ENCODE peak calls at places on chromosomes 6 and 20, in five cellular contexts. N is breast epithelium, T is stomach, P is RWPE2, B is psoas muscle. I is an unnamed sample.

GRCh38 chr6:167093406-167093921 is 29.4 kb upstream of the CCR6 start:
- DNase-seq in P (no peak), B (no peak), T (no peak), N (no peak), I (no peak)

GRCh38 chr6:123527406-123527805 is 109.3 kb downstream of the TRDN start:
- DNase-seq in N (no peak), B (no peak), T (no peak), P (no peak), I (no peak)

GRCh38 chr20:24468401-24469115 is 871 bp upstream of the SYNDIG1 start:
- DNase-seq in B (no peak), N (no peak), T (no peak), P (no peak), I (no peak)

GRCh38 chr6:29232725-29233124 is 62.0 kb downstream of the OR2J2 start:
- DNase-seq in P (no peak), T (no peak), N (no peak), B (no peak), I (no peak)

GRCh38 chr6:8821921-8822512 is 386.7 kb upstream of the SLC35B3 start:
- DNase-seq in N (no peak), T (no peak), P (no peak), B (no peak), I (no peak)

GRCh38 chr20:2578430-2579192 is 42.2 kb downstream of the TMC2 start:
- DNase-seq in B (no peak), T (peak; percentile 33), P (no peak), N (no peak), I (no peak)

GRCh38 chr20:37758332-37758731 is 64.5 kb downstream of the CTNNBL1 start:
- DNase-seq in T (no peak), P (no peak), B (no peak), N (no peak), I (no peak)

GRCh38 chr6:148851683-148852556 is 105.1 kb downstream of the UST start:
- DNase-seq in B (no peak), T (peak; percentile 44), N (no peak), P (no peak), I (no peak)

GRCh38 chr6:115667478-115667996 is 393.2 kb downstream of the FRK start:
- DNase-seq in B (no peak), T (no peak), N (no peak), P (no peak), I (no peak)

GRCh38 chr6:23696946-23697345 is 429.1 kb upstream of the NRSN1 start:
- DNase-seq in P (no peak), T (no peak), N (no peak), B (no peak), I (no peak)

GRCh38 chr6:153862139-153862538 is 176.9 kb upstream of the OPRM1 start:
- DNase-seq in N (no peak), B (no peak), P (no peak), T (no peak), I (no peak)

GRCh38 chr6:112116215-112116614 is 28.8 kb downstream of the FAM229B start:
- DNase-seq in N (no peak), B (no peak), T (no peak), P (no peak), I (no peak)

GRCh38 chr6:32176476-32177181 is 745 bp upstream of the AGPAT1 start:
- DNase-seq in T (no peak), N (no peak), B (no peak), P (no peak), I (no peak)

GRCh38 chr20:57672164-57672563 is 37.7 kb downstream of the PMEPA1 start:
- DNase-seq in P (no peak), T (no peak), B (peak; percentile 39), N (no peak), I (no peak)

GRCh38 chr6:70131528-70131927 is 171.4 kb downstream of the COL9A1 start:
- DNase-seq in N (no peak), P (no peak), T (no peak), B (no peak), I (no peak)

GRCh38 chr20:51400051-51400926 is 142.2 kb downstream of the NFATC2 start:
- DNase-seq in T (peak; percentile 32), B (no peak), N (no peak), P (no peak), I (no peak)

GRCh38 chr6:21229061-21229460 is 364.5 kb upstream of the SOX4 start:
- DNase-seq in T (no peak), N (no peak), P (no peak), B (no peak), I (no peak)

GRCh38 chr6:4192173-4192572 is 56.8 kb upstream of the ECI2 start:
- DNase-seq in N (no peak), P (no peak), T (no peak), B (no peak), I (no peak)

GRCh38 chr20:36085686-36086267 is 68.8 kb upstream of the EPB41L1 start:
- DNase-seq in T (peak; percentile 70), P (peak; percentile 99), N (no peak), B (no peak), I (peak; percentile 61)

GRCh38 chr6:71537717-71538116 is 249.1 kb downstream of the OGFRL1 start:
- DNase-seq in P (no peak), B (no peak), N (no peak), T (no peak), I (no peak)

GRCh38 chr20:688809-689208 is 13.2 kb upstream of the SCRT2 start:
- DNase-seq in B (no peak), N (no peak), T (no peak), P (peak; percentile 48), I (peak; percentile 16)

GRCh38 chr6:41065550-41066026 is 6.6 kb downstream of the OARD1 start:
- DNase-seq in N (no peak), B (no peak), P (no peak), T (no peak), I (no peak)

GRCh38 chr6:122947355-122947754 is 48.7 kb upstream of the CLVS2 start:
- DNase-seq in P (no peak), B (no peak), T (peak; percentile 22), N (no peak), I (peak; percentile 1)

GRCh38 chr20:9884061-9884460 is 45.2 kb upstream of the PAK5 start:
- DNase-seq in P (no peak), T (no peak), N (no peak), B (no peak), I (no peak)

GRCh38 chr20:25676164-25676809 is 20.4 kb downstream of the ZNF337 start:
- DNase-seq in P (no peak), B (no peak), T (no peak), N (no peak), I (peak; percentile 46)

GRCh38 chr6:127343753-127344659 is 597 bp upstream of the ECHDC1 start:
- DNase-seq in P (no peak), N (no peak), B (no peak), T (no peak), I (peak; percentile 24)

GRCh38 chr20:8805737-8806442 is 263.0 kb upstream of the PLCB4 start:
- DNase-seq in B (no peak), P (no peak), N (no peak), T (no peak), I (no peak)

GRCh38 chr6:167336818-167337217 is 11.9 kb downstream of the TTLL2 start:
- DNase-seq in P (no peak), B (no peak), N (no peak), T (no peak), I (no peak)

GRCh38 chr6:99344289-99344688 is 5.2 kb downstream of the FAXC start:
- DNase-seq in T (no peak), B (no peak), P (no peak), N (no peak), I (peak; percentile 16)

GRCh38 chr20:6122111-6122872 is 538 bp downstream of the FERMT1 start:
- DNase-seq in P (peak; percentile 72), N (no peak), B (no peak), T (no peak), I (peak; percentile 11)

GRCh38 chr6:138514860-138515540 is 15.7 kb upstream of the NHSL1 start:
- DNase-seq in T (no peak), N (no peak), B (no peak), P (no peak), I (no peak)

DNA sequence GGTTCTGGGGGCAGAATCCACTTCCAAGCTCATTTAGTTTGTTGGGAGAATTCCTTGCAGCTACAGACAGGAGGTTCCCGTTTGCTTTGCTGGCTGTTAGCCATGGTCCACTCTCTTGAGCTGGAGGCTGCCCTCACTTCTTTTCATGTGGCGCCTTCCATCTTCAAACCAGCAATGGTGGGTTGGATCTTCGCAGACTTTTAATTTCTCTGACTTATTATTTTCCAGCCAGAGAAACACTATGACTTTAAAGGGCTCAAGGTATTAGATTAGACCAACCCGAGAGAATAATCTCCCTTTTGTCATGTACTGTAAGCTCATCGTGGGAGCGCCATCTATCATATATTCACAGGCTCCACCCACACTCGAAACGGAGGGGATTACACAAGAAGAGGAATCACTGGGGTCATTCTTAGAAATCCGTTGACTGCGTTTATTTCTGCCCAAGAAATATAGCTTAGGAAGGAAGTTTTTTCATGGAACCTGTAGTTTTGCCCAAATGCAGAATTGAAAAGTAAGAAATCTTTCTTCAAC is 38.9 kb downstream of the SAMD5 start:
- DNase-seq in T (no peak), B (no peak), P (no peak), N (no peak), I (no peak)
- TF ChIP-seq CTCF in T (no peak), B (no peak), P (no peak), N (no peak), I (no peak)

DNA sequence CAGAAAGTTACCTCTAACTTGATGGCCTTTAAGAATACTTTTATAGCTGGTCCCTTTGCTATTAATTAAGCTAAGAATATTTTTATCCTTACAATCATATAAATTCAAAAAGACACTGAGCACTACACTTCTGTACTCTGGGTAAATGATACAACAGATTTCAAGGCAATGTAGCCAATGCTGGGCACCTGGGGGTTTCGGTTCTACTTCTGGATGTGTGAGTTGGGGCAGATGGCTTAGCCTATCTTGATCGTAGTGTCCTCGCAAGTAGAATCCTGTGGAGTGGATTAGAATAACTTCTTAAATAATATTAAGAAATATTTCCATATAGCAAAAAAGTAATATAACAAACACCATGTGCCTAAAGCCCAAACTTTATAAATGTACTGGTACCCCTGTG is 96.9 kb upstream of the NT5E start:
- DNase-seq in P (no peak), T (no peak), N (no peak), B (no peak), I (no peak)
- H3K36me3 ChIP-seq in P (no peaks in the 10 kb centered on the region), T (no peaks in the 10 kb centered on the region), N (no peaks in the 10 kb centered on the region), B (no peaks in the 10 kb centered on the region), I (no peaks in the 10 kb centered on the region)

GRCh38 chr20:50077818-50078601 is 34.9 kb downstream of the UBE2V1 start:
- DNase-seq in P (peak; percentile 80), N (peak; percentile 47), T (no peak), B (no peak), I (no peak)
- H3K27ac ChIP-seq in P (no peak overlapping the region), N (no peak overlapping the region), T (no peak overlapping the region), B (no peak overlapping the region), I (no peak overlapping the region)

DNA sequence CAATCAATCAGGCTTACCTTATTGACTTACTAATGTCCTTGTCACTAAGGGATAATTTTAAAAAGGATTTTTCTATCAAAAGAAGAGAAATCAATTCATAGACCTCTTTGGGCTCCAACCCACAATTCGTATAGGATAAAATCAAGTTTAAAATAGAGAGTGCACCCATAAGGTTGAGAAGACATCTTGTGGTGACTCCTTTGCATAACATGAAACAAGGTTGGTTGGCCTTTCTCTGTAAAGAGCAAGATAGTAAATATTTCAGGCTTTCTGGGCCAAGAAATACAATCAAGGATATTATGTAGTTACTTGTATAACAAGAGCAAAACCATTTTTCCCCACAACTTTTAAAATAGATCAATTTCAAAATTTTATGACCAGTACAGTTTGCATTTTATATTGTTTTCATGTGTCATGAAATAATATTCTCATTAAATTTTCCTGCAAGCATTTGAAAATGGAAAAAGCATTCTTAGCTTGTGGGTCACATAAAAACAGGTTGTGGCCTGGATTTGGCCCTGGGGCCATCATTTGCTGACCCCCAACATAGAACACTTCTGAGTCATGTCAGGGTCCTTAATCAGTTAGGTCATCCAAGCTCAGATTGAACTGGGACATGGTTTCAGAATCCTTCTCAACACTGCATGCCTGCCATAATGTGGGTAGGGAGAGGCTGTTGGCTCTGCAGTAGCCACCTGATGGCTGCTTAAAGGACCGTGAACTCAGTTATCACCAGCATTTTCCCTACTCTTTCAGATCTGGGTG is 76.7 kb downstream of the MYB start:
- DNase-seq in N (no peak), T (no peak), B (no peak), P (no peak), I (no peak)
- TF ChIP-seq CTCF in N (no peak), T (no peak), B (peak; percentile 23), P (peak; percentile 29), I (no peak)

I was measured in brain microvascular endothelial cell.